ENCODE peak calls at places on chromosomes 5 and 9, in four cellular contexts. Q, R, G and V are unnamed samples.
A peak's percentile ranks its signal among the peaks of the same experiment; 100 is the strongest.

GRCh38 chr5:72177538-72177937 is 70.3 kb downstream of the MAP1B start:
- DNase-seq in Q (no peak), G (no peak), R (no peak), V (no peak)

GRCh38 chr5:138386290-138386689 is 33.8 kb downstream of the KDM3B start:
- DNase-seq in R (peak; percentile 14), Q (no peak), G (no peak), V (no peak)

GRCh38 chr9:133869674-133870419 is 122.3 kb downstream of the VAV2 start:
- DNase-seq in G (no peak), Q (no peak), R (no peak), V (no peak)

GRCh38 chr5:55218966-55219365 is 8.1 kb downstream of the MCIDAS start:
- DNase-seq in Q (no peak), R (peak; percentile 97), G (peak; percentile 74), V (no peak)

GRCh38 chr5:6590581-6590980 is 42.3 kb downstream of the NSUN2 start:
- DNase-seq in R (no peak), Q (no peak), G (no peak), V (no peak)

GRCh38 chr5:133995341-133995740 is 9.4 kb downstream of the VDAC1 start:
- DNase-seq in Q (no peak), R (no peak), G (no peak), V (no peak)

GRCh38 chr5:89297111-89297510 is 414.1 kb upstream of the MEF2C start:
- DNase-seq in R (no peak), Q (no peak), G (no peak), V (no peak)

GRCh38 chr5:180069589-180070247 is 1.8 kb downstream of the RNF130 start:
- DNase-seq in Q (no peak), R (no peak), G (peak; percentile 30), V (no peak)

GRCh38 chr9:36911601-36912412 is 122.3 kb downstream of the PAX5 start:
- DNase-seq in R (no peak), Q (no peak), G (no peak), V (no peak)

GRCh38 chr5:6439588-6440550 is 8.8 kb upstream of the UBE2QL1 start:
- DNase-seq in G (no peak), R (no peak), Q (no peak), V (no peak)

GRCh38 chr5:172508471-172509404 is 54.4 kb upstream of the SH3PXD2B start:
- DNase-seq in R (no peak), Q (no peak), G (no peak), V (no peak)

GRCh38 chr9:126605792-126606482 is 7.8 kb upstream of the LMX1B start:
- DNase-seq in R (no peak), Q (no peak), G (peak; percentile 52), V (no peak)

GRCh38 chr5:117621921-117622320 is 1047.3 kb upstream of the SEMA6A start:
- DNase-seq in R (no peak), Q (no peak), G (no peak), V (no peak)

GRCh38 chr5:54263447-54263846 is 46.9 kb downstream of the ARL15 start:
- DNase-seq in R (no peak), Q (no peak), G (no peak), V (no peak)

GRCh38 chr9:18906656-18907395 is 126.2 kb downstream of the SAXO1 start:
- DNase-seq in Q (peak; percentile 86), R (no peak), G (no peak), V (no peak)

GRCh38 chr9:71984388-71985069 is 73.1 kb downstream of the C9orf85 start:
- DNase-seq in G (peak; percentile 4), R (no peak), Q (peak; percentile 90), V (no peak)

GRCh38 chr5:39190311-39191102 is 28.9 kb downstream of the FYB1 start:
- DNase-seq in G (no peak), Q (no peak), R (no peak), V (no peak)

GRCh38 chr5:74357827-74358226 is 282.7 kb downstream of the ENC1 start:
- DNase-seq in R (no peak), G (no peak), Q (no peak), V (no peak)

GRCh38 chr9:121688681-121689080 is 37.2 kb downstream of the DAB2IP start:
- DNase-seq in G (no peak), R (no peak), Q (no peak), V (no peak)

GRCh38 chr5:150789943-150790611 is 11.5 kb downstream of the SMIM3 start:
- DNase-seq in G (no peak), R (peak; percentile 31), Q (peak; percentile 94), V (no peak)

GRCh38 chr9:135215571-135216161 is 128.2 kb downstream of the OLFM1 start:
- DNase-seq in R (no peak), G (peak; percentile 52), Q (no peak), V (no peak)

GRCh38 chr9:6811436-6811835 is 53.7 kb downstream of the KDM4C start:
- DNase-seq in R (no peak), G (no peak), Q (no peak), V (no peak)

GRCh38 chr5:181173420-181174342 is 26.3 kb downstream of the OR2V2 start:
- DNase-seq in R (peak; percentile 92), Q (no peak), G (peak; percentile 74), V (peak; percentile 83)

GRCh38 chr9:102434545-102434944 is 560.6 kb upstream of the CYLC2 start:
- DNase-seq in R (no peak), Q (no peak), G (no peak), V (no peak)

GRCh38 chr5:125981016-125981415 is 442.2 kb upstream of the GRAMD2B start:
- DNase-seq in R (no peak), Q (no peak), G (no peak), V (no peak)

GRCh38 chr5:32315221-32316014 is 2.7 kb upstream of the MTMR12 start:
- DNase-seq in Q (no peak), G (no peak), R (no peak), V (no peak)

GRCh38 chr5:43482490-43483064 is 1.1 kb downstream of the TMEM267 start:
- DNase-seq in R (peak; percentile 13), Q (peak; percentile 50), G (no peak), V (no peak)

GRCh38 chr9:137147091-137147792 is 8.3 kb downstream of the GRIN1 start:
- DNase-seq in R (no peak), G (no peak), Q (no peak), V (no peak)

GRCh38 chr5:101590384-101590783 is 687.3 kb upstream of the ST8SIA4 start:
- DNase-seq in R (peak; percentile 16), Q (no peak), G (peak; percentile 10), V (no peak)

GRCh38 chr5:169389318-169389717 is 88.4 kb upstream of the SLIT3 start:
- DNase-seq in R (no peak), Q (no peak), G (no peak), V (no peak)

GRCh38 chr9:134624119-134624826 is 17.3 kb upstream of the COL5A1 start:
- DNase-seq in Q (peak; percentile 57), R (no peak), G (no peak), V (no peak)

GRCh38 chr9:4740373-4740622 is 704 bp downstream of the AK3 start:
- DNase-seq in R (peak; percentile 79), Q (no peak), G (no peak), V (no peak)

GRCh38 chr5:134647750-134648424 is 698 bp upstream of the SEC24A start:
- DNase-seq in Q (peak; percentile 35), G (no peak), R (peak; percentile 67), V (peak; percentile 70)

GRCh38 chr5:180350296-180350695 is 2.8 kb downstream of the GFPT2 start:
- DNase-seq in R (no peak), Q (no peak), G (no peak), V (no peak)

GRCh38 chr5:80238778-80239679 is 16.8 kb downstream of the SERINC5 start:
- DNase-seq in Q (peak; percentile 62), G (peak; percentile 45), R (peak; percentile 40), V (no peak)

GRCh38 chr9:129813661-129814060 is 10.3 kb downstream of the TOR1A start:
- DNase-seq in Q (no peak), R (no peak), G (no peak), V (no peak)

GRCh38 chr5:39561421-39561820 is 136.6 kb upstream of the DAB2 start:
- DNase-seq in G (no peak), R (no peak), Q (no peak), V (no peak)